ENCODE peak calls at places on chromosome 12, in ten cellular contexts. Q is pancreas, S is astrocyte of the spinal cord, N is coronary artery, T is kidney, O is MM.1S, I is AG04450, M is mucosa of descending colon, U is brain microvascular endothelial cell, V is tibial artery. B is an unnamed sample.

GRCh38 chr12:5097786-5098185 is 54.1 kb downstream of the KCNA5 start:
- DNase-seq in O (no peak), I (no peak), S (no peak), N (no peak), Q (no peak), T (no peak), V (no peak), M (no peak), U (no peak), B (no peak)

GRCh38 chr12:105622220-105622619 is 291.7 kb downstream of the C12orf75 start:
- DNase-seq in N (no peak), Q (no peak), S (no peak), T (no peak), I (no peak), M (no peak), U (no peak), O (no peak), V (no peak), B (no peak)

GRCh38 chr12:80107221-80107620 is 7.9 kb downstream of the OTOGL start:
- DNase-seq in I (no peak), V (no peak), U (no peak), T (no peak), O (no peak), Q (no peak), M (no peak), S (peak), N (no peak), B (no peak)

GRCh38 chr12:18799561-18799960 is 61.6 kb downstream of the CAPZA3 start:
- DNase-seq in O (no peak), Q (no peak), V (no peak), I (no peak), N (no peak), S (peak), M (no peak), T (no peak), U (peak), B (peak)

GRCh38 chr12:114913871-114914801 is 230.2 kb upstream of the TBX3 start:
- DNase-seq in U (no peak), M (no peak), I (no peak), N (no peak), T (no peak), V (no peak), Q (no peak), O (no peak), S (peak), B (no peak)

GRCh38 chr12:3398196-3398789 is 92.7 kb upstream of the PRMT8 start:
- DNase-seq in M (no peak), T (no peak), U (no peak), N (no peak), O (no peak), I (no peak), V (no peak), S (no peak), Q (no peak), B (no peak)

GRCh38 chr12:48988030-48988649 is 10.0 kb downstream of the WNT1 start:
- DNase-seq in O (peak), Q (no peak), N (no peak), I (no peak), S (no peak), M (peak), V (no peak), T (no peak), U (peak), B (peak)

GRCh38 chr12:116712458-116713303 is 25.2 kb downstream of the SPRING1 start:
- DNase-seq in N (no peak), I (no peak), M (no peak), T (no peak), O (no peak), V (no peak), S (no peak), Q (no peak), U (no peak), B (no peak)

GRCh38 chr12:128140551-128140950 is 126.4 kb upstream of the TMEM132C start:
- DNase-seq in I (no peak), Q (no peak), N (no peak), M (no peak), V (no peak), U (peak), O (no peak), S (no peak), T (no peak), B (no peak)

GRCh38 chr12:82555699-82556098 is 131.0 kb upstream of the TMTC2 start:
- DNase-seq in S (no peak), V (no peak), T (no peak), U (no peak), N (no peak), Q (no peak), M (no peak), I (no peak), O (no peak), B (peak)

GRCh38 chr12:553216-554000 is 93.7 kb downstream of the B4GALNT3 start:
- DNase-seq in I (no peak), Q (no peak), O (peak), V (peak), N (no peak), U (no peak), M (no peak), S (no peak), T (no peak), B (no peak)

DNA sequence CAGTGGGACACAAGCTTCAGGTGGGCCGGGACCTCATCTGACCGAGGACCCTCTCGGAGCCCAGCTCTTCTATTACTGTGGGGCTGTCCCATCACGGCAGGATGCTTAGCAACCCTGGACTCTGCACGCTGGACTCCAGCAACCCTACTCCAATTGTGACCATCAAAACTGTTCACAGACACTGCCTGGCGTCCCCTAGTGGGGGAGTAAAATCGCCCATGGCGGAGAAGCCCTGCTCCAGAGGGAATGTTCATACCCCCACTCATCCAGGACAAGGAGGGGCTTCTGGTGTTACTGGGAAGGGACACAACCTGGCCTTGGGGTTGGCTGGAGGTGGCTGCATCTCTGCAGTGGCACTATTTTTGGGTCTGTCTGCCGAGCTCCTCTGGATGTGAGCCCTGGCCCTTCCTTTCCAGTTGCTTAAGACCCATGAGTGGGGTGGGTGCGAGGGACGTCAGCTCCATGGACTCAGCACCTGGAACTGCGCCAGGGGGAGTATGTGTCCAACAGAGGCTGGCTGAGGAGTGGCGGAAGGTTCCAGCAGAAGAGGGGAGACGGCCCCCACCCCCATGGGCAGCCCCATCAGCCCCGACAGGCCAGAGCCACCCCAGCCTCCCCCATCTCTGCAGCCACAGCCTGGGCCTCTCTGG is 103.8 kb downstream of the RFLNA start:
- DNase-seq in O (no peak), V (peak), N (peak), S (no peak), T (no peak), I (no peak), M (peak), U (no peak), Q (no peak), B (peak)
- TF ChIP-seq CTCF in O (no peak), V (no peak), N (no peak), S (peak), T (no peak), I (peak), M (no peak), U (peak), Q (no peak), B (peak)

GRCh38 chr12:120263725-120264040 is 1.8 kb downstream of the PXN start:
- DNase-seq in N (no peak), I (no peak), O (no peak), Q (no peak), M (no peak), S (no peak), V (no peak), U (no peak), T (no peak), B (no peak)
- H3K4me3 ChIP-seq in N (peak), I (peak), O (no peak), Q (peak), M (no peak), S (peak), V (peak), U (peak), T (peak), B (peak)

GRCh38 chr12:22447223-22447622 is 97.1 kb downstream of the C2CD5 start:
- DNase-seq in U (no peak), M (no peak), S (no peak), N (no peak), T (no peak), O (no peak), V (no peak), I (no peak), Q (no peak), B (no peak)

DNA sequence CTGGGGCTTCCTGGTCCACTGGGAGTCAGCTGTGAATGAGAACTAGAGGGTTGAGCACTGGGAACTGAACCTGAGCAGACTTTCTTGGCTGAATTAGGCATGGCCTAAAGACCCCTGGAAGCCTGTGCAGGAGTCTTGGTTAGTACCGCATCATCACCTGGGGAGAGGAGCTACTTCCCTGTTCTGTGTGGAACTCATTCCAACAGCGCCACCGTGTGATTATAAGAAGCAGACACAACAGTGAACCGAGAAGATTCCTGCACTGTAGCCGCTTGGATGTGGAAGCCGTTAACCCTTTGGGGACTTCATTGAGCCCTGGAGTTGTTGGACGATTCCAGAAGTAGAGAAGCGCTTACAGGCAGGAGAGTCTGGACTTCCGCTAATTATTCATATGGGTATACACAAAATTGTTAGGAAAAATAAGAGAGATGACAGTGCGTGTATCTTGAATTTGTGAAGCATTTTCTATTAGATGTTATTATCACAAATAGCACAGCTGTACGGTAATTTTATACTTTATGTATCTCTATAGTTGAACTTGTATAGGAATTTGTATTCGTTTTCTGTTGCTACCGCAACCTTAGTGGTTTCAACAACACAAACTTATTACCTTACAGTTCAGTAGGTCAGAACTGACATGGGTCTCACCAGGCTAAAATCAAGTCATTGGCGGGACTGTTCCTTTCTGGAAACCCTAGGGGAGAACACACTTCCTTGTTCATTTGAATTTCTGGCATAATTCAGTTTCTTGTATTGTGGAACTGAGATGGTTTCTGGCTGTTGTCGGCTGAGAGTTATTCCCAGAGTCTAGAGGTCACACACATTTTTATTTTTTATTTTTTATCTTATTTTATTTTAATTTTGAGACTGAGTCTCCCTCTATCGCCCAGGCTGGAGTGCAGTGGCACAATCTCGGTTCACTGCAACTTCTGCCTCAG is 100.7 kb downstream of the C2CD5 start:
- DNase-seq in N (peak), U (peak), V (no peak), T (no peak), I (peak), M (peak), S (peak), O (peak), Q (peak), B (peak)
- TF ChIP-seq CTCF in N (peak), U (peak), V (peak), T (peak), I (peak), M (peak), S (peak), O (peak), Q (peak), B (peak)

DNA sequence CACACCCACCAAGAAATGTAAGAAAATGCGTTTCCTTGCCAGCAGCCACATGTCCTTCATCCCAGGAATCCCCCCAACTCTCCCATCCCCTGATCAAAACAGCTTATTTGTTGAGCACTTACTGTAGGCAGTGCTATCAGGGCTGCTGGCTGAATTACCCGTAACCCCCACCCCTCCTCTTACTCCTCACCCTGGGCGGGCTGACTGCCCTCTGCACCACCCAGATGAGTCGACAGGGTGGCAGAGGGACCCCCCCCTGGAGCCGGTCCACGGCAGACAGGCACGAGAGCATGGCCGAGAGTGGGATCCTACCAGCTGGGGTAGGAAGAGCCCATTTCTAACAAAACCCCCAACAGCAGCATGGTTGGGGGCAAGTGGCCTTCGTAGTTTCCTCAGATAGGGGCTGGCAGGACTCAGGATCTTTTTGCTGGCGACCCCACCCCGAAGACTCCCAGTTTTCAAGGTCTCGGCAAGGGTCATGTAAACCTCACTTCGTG is 1.1 kb upstream of the RHOF start:
- DNase-seq in O (no peak), I (no peak), N (no peak), M (no peak), Q (peak), T (peak), V (no peak), U (no peak), S (no peak), B (no peak)
- H3K4me3 ChIP-seq in O (peak), I (peak), N (peak), M (no peak), Q (peak), T (peak), V (peak), U (peak), S (peak), B (peak)

GRCh38 chr12:53481108-53481442 is 18.2 kb downstream of the MAP3K12 start:
- DNase-seq in N (no peak), I (no peak), O (no peak), S (no peak), M (no peak), V (no peak), Q (no peak), U (no peak), T (no peak), B (no peak)

GRCh38 chr12:53480425-53481107 is 18.7 kb downstream of the MAP3K12 start:
- DNase-seq in Q (no peak), V (no peak), O (peak), U (no peak), N (no peak), T (no peak), I (no peak), S (no peak), M (no peak), B (no peak)

GRCh38 chr12:53483225-53483978 is 15.9 kb downstream of the MAP3K12 start:
- DNase-seq in U (no peak), V (no peak), N (no peak), Q (no peak), M (peak), I (no peak), S (no peak), T (peak), O (no peak), B (no peak)

GRCh38 chr12:53482626-53483165 is 16.6 kb downstream of the MAP3K12 start:
- DNase-seq in Q (no peak), S (no peak), M (no peak), N (no peak), V (peak), U (no peak), O (no peak), I (no peak), T (peak), B (no peak)

DNA sequence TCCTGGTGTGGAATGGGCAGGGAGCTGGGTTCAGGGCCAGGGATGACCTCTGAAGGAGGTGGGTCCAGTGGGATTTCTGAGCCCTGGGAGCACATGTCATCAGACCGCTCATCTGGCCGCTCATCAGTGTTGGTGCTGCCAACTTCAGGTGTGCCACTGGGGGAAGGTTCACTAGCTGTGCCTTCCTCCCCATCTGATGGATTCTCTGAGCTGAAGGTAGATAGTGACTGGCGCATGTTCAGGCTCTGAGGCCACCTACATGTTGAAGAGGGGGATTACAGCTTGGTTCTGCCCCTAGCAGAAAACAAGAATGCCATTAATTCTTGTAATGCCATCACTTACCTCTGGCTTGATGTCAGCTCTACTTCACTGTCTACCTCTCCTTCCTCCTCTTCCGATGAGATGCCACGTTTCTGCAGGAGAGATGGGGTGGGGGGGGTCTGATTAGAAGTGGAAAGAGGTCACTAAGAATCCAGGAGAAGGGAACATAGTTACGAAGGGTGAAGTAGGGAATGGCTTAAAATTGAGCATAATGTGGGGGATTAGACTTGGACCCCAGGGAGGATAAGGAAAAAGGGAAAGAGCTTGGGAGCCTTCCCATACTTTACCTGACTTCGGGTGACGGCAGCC is 17.2 kb downstream of the MAP3K12 start:
- DNase-seq in V (no peak), O (peak), I (no peak), U (no peak), Q (no peak), T (peak), M (no peak), N (no peak), S (no peak), B (no peak)
- TF ChIP-seq CTCF in V (no peak), O (peak), I (peak), U (peak), Q (no peak), T (no peak), M (no peak), N (no peak), S (peak), B (peak)

DNA sequence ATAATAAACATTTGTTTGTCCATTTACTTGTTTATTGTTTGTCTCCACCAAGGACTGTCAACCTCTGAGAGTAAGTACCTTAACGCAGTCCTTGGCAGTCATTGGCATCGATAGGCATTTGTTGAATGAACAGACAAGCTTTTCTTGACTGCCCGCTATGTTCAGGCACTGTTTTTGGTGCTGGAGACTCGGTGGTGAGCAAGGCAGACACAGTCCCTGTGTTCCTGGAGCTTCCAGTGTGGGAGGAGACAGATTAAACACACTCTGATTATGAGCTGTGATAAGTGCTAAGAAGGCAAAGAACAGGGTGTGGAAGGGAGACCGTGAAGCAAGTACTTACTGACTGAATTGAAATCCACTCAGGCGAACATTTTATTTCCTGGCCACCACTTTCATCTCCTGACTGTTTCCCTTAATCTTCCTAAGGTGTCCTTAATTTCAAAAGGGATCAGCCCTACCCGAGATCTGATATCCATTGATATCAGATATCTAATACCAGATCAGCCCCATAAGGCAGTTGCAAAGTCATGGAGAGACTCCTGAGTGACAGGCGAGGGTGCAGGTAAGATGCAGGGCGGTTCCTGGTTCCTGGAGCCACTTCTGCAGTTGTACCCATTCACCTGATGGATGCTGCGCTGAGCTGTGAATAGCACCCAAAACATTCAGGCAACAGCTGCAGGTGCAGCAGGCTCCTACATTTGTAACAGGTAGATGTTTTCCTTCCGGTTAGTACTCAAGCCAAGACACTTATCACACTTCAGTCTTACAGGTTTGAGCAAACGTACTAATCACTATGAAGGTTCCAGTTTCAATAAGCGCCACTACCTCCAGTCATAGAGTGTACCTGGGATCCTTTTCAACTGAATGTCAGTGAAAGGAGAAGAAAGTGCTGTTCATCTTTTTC is 1.5 kb downstream of the ATP6V0A2 start:
- DNase-seq in U (no peak), Q (no peak), V (no peak), S (no peak), T (no peak), O (peak), I (no peak), M (peak), N (no peak), B (peak)
- H3K4me3 ChIP-seq in U (peak), Q (peak), V (peak), S (peak), T (peak), O (peak), I (peak), M (no peak), N (peak), B (peak)

GRCh38 chr12:100133200-100133599 is 9.5 kb downstream of the BLTP3B start:
- DNase-seq in U (no peak), V (no peak), T (no peak), O (no peak), S (no peak), N (no peak), I (no peak), Q (no peak), M (no peak), B (no peak)

GRCh38 chr12:100127766-100128508 is 14.7 kb downstream of the BLTP3B start:
- DNase-seq in I (peak), M (no peak), S (peak), T (no peak), Q (no peak), U (no peak), O (no peak), N (no peak), V (no peak), B (peak)

GRCh38 chr12:100123316-100124095 is 19.2 kb downstream of the BLTP3B start:
- DNase-seq in V (no peak), Q (no peak), T (no peak), U (no peak), I (no peak), S (no peak), M (no peak), O (no peak), N (no peak), B (no peak)

DNA sequence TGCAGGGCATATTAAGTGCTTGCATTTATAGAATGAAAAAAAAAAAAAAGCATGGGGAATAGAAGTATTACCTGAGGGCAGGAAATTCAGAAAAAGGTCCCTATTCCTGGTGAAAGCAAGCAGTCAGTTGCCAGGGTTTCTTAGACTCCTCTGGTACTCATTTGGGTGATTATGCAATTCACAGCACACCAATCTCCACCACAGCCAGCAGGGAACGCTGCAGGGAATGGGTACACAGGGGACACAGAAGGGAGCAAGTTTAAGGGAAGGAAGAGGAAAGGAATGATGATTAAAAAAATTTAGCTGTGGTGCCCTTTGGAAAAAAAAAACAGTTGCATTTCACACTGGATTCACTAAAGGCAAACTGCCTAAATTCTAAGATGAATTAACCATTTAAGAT is 14.2 kb downstream of the BLTP3B start:
- DNase-seq in M (no peak), Q (no peak), U (no peak), V (peak), N (no peak), O (no peak), T (no peak), I (no peak), S (peak), B (peak)
- TF ChIP-seq CTCF in M (no peak), Q (no peak), U (peak), V (peak), N (peak), O (no peak), T (peak), I (peak), S (peak), B (peak)